ENCODE peak calls at places on chromosomes 12 and 14, in four cellular contexts. U is NCI-H1092, L is Panc1, K is glomerular endothelial cell. Y is an unnamed sample.

GRCh38 chr12:6831021-6831420 is 2.8 kb downstream of the P3H3 start:
- DNase-seq in U (no peak), K (no peak), L (no peak), Y (no peak)

GRCh38 chr12:3364661-3365264 is 126.2 kb upstream of the PRMT8 start:
- DNase-seq in K (no peak), L (no peak), U (no peak), Y (no peak)

GRCh38 chr12:21941522-21942376 is 523 bp upstream of the ABCC9 start:
- DNase-seq in L (no peak), U (no peak), K (peak; percentile 3), Y (no peak)

GRCh38 chr12:52335598-52336262 is 14.5 kb upstream of the KRT83 start:
- DNase-seq in U (peak; percentile 94), K (no peak), L (no peak), Y (no peak)

GRCh38 chr12:54216580-54217308 is 28.0 kb upstream of the SMUG1 start:
- DNase-seq in K (no peak), L (peak; percentile 67), U (peak; percentile 98), Y (peak; percentile 60)

GRCh38 chr14:52355016-52355430 is 40.9 kb downstream of the PTGER2 start:
- DNase-seq in K (no peak), L (peak; percentile 73), U (no peak), Y (no peak)

GRCh38 chr14:30225171-30225570 is 297.5 kb upstream of the PRKD1 start:
- DNase-seq in L (no peak), K (no peak), U (no peak), Y (no peak)

GRCh38 chr14:23817164-23817767 is 136.3 kb upstream of the DHRS4 start:
- DNase-seq in U (no peak), L (no peak), K (no peak), Y (no peak)

GRCh38 chr12:133202493-133203343 is 21.4 kb downstream of the ZNF268 start:
- DNase-seq in U (no peak), L (no peak), K (no peak), Y (no peak)

GRCh38 chr12:25236190-25236589 is 14.5 kb downstream of the KRAS start:
- DNase-seq in U (no peak), L (no peak), K (no peak), Y (no peak)

GRCh38 chr12:26612203-26612602 is 220.8 kb downstream of the ITPR2 start:
- DNase-seq in U (no peak), L (no peak), K (no peak), Y (no peak)

GRCh38 chr12:16606936-16607335 is 974 bp upstream of the LMO3 start:
- DNase-seq in U (no peak), L (no peak), K (no peak), Y (no peak)

GRCh38 chr14:100898935-100899840 is 4.3 kb downstream of the RTL1 start:
- DNase-seq in K (no peak), U (peak; percentile 53), L (no peak), Y (no peak)

GRCh38 chr14:23071244-23071974 is 14.1 kb upstream of the CDH24 start:
- DNase-seq in U (no peak), K (no peak), L (no peak), Y (peak; percentile 65)

GRCh38 chr12:123006977-123007376 is 26.5 kb downstream of the ARL6IP4 start:
- DNase-seq in L (no peak), K (no peak), U (no peak), Y (no peak)